ENCODE peak calls at places on chromosomes 4 and X, in nine cellular contexts. L is HepG2, Y is cardiac muscle cell, G is suprapubic skin, A is transverse colon, U is psoas muscle, I is colonic mucosa, T is left lung, D is upper lobe of right lung. J is an unnamed sample.

GRCh38 chr4:8010618-8011017 is 71.0 kb upstream of the AFAP1 start:
- DNase-seq in L (peak), Y (peak), G (no peak), A (peak), U (peak), I (peak), T (peak), D (no peak), J (peak)

GRCh38 chr4:158020175-158020574 is 152.7 kb downstream of the GASK1B start:
- DNase-seq in L (peak), Y (peak), G (no peak), A (peak), U (no peak), I (peak), T (no peak), D (no peak), J (no peak)

GRCh38 chr4:125198916-125199315 is 115.8 kb upstream of the FAT4 start:
- DNase-seq in L (no peak), Y (peak), G (no peak), A (no peak), U (no peak), I (no peak), T (no peak), D (no peak), J (no peak)

GRCh38 chrX:13029831-13030771 is 14.3 kb downstream of the FAM9C start:
- DNase-seq in L (peak), Y (no peak), G (no peak), A (peak), U (no peak), I (peak), T (no peak), D (no peak), J (no peak)

GRCh38 chrX:19541196-19541595 is 25.9 kb upstream of the MAP3K15 start:
- DNase-seq in L (no peak), Y (no peak), G (no peak), A (no peak), U (no peak), I (no peak), T (no peak), D (no peak), J (no peak)

GRCh38 chr4:73944061-73944875 is 37.6 kb downstream of the PF4 start:
- DNase-seq in L (no peak), Y (peak), G (no peak), A (peak), U (no peak), I (peak), T (peak), D (peak), J (no peak)

GRCh38 chr4:33357121-33357520 is 2637.0 kb downstream of the PCDH7 start:
- DNase-seq in L (no peak), Y (no peak), G (no peak), A (no peak), U (no peak), I (no peak), T (no peak), D (no peak), J (no peak)

GRCh38 chr4:154618708-154619315 is 6.4 kb upstream of the FGG start:
- DNase-seq in L (peak), Y (peak), G (no peak), A (peak), U (no peak), I (peak), T (no peak), D (peak), J (peak)

GRCh38 chr4:98662619-98663225 is 4.3 kb upstream of the TSPAN5 start:
- DNase-seq in L (no peak), Y (no peak), G (no peak), A (no peak), U (no peak), I (no peak), T (no peak), D (no peak), J (no peak)

DNA sequence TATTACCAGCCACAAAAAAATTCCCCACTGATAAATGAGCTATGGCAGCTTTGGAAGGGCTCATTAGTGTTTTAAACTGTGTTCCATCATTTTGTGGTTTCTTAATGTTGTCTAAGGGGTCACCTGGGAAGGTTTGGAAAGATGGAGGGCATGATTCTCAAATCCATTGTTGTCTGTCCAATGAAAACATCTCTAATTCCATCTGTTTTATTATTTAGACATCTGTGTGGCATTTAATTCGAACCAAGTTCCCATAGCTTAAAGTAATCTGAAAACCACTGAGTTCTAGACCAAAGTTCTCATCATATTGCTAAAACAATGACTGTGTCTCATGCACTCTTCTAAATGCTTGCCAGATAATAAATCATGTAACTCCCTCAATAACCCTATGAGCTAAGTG is 103.8 kb upstream of the PPP3CA start:
- DNase-seq in L (no peak), Y (no peak), G (no peak), A (no peak), U (no peak), I (no peak), T (no peak), D (no peak), J (no peak)
- H3K27ac ChIP-seq in L (no peak), Y (no peak), G (no peak), A (no peak), U (no peak), I (no peak), T (no peak), D (no peak), J (no peak)

GRCh38 chrX:77740376-77740905 is 45.6 kb downstream of the ATRX start:
- DNase-seq in L (no peak), Y (no peak), G (no peak), A (no peak), U (no peak), I (no peak), T (no peak), D (no peak), J (no peak)
- H3K4me3 ChIP-seq in L (no peak), Y (no peak), G (no peak), A (no peak), U (no peak), I (no peak), T (no peak), D (no peak), J (no peak)

DNA sequence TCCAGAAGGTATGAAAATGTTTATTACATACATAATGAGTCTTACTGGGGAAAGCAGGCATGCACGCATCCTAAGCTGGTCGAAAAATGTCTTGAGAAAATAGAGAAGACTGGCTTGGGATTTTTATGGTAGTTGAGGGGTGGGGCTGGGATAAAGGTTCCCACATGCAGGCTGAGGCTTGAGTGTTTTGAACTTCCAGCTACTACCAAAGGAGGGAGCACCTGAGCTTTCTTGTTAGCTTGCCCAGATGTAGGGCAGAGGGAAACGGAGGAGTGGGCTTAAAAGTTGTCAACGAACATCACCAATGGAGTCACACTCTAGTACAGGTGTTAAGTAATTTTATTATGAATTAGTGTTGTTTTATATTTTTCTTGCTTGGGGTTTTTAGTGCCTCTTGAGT is 39.6 kb upstream of the SRPX start:
- DNase-seq in L (peak), Y (no peak), G (no peak), A (peak), U (no peak), I (peak), T (no peak), D (no peak), J (no peak)
- TF ChIP-seq CTCF in L (peak), Y (peak), G (no peak), A (peak), U (no peak), I (peak), T (peak), D (peak), J (no peak)

GRCh38 chr4:13544556-13545393 is 467 bp upstream of the NKX3-2 start:
- DNase-seq in L (peak), Y (peak), G (no peak), A (peak), U (no peak), I (peak), T (peak), D (peak), J (no peak)

GRCh38 chr4:13542577-13543042 is 1.7 kb downstream of the NKX3-2 start:
- DNase-seq in L (no peak), Y (no peak), G (no peak), A (no peak), U (no peak), I (no peak), T (peak), D (no peak), J (no peak)

GRCh38 chr4:13543648-13544555 is at the start of gene NKX3-2:
- DNase-seq in L (no peak), Y (peak), G (no peak), A (no peak), U (no peak), I (no peak), T (peak), D (no peak), J (no peak)

GRCh38 chr4:13541720-13542576 is 2.4 kb downstream of the NKX3-2 start:
- DNase-seq in L (no peak), Y (no peak), G (no peak), A (peak), U (no peak), I (peak), T (peak), D (no peak), J (no peak)

DNA sequence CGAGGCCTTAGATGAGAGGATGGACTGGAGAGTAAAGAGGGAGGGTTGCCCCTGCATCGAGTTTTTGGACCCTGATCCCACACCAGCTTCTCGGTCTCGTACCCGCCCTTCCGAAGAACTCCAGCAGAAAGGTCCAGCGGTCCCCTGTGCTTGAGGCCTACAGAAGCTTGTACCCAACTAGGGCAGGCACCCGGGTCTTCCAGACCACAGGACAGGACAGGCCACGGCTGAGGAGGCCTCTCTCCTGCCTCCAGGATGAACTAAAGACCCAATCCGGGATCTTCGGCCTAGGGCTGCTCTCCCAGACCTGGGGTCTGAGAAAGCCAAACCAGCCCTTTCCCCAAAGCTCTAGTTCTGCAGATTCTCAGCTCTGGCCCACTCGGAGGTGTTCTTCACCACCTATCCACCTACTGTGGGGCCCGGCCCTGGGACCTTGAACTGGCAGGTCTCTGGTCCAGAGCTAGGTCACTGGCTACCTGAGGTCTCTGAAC is 1.2 kb downstream of the NKX3-2 start:
- DNase-seq in L (no peak), Y (no peak), G (no peak), A (no peak), U (no peak), I (no peak), T (peak), D (no peak), J (no peak)
- H3K27ac ChIP-seq in L (no peak), Y (no peak), G (no peak), A (peak), U (no peak), I (peak), T (no peak), D (no peak), J (no peak)

GRCh38 chr4:87005369-87005689 is 70.5 kb downstream of the AFF1 start:
- DNase-seq in L (no peak), Y (no peak), G (no peak), A (no peak), U (no peak), I (no peak), T (no peak), D (no peak), J (no peak)
- H3K4me3 ChIP-seq in L (no peak), Y (no peak), G (peak), A (no peak), U (peak), I (no peak), T (peak), D (no peak), J (peak)

GRCh38 chr4:3854661-3855060 is 88.5 kb downstream of the ADRA2C start:
- DNase-seq in L (no peak), Y (no peak), G (no peak), A (no peak), U (no peak), I (no peak), T (peak), D (no peak), J (no peak)
- TF ChIP-seq CTCF in L (no peak), Y (no peak), G (no peak), A (no peak), U (no peak), I (no peak), T (no peak), D (no peak), J (no peak)

DNA sequence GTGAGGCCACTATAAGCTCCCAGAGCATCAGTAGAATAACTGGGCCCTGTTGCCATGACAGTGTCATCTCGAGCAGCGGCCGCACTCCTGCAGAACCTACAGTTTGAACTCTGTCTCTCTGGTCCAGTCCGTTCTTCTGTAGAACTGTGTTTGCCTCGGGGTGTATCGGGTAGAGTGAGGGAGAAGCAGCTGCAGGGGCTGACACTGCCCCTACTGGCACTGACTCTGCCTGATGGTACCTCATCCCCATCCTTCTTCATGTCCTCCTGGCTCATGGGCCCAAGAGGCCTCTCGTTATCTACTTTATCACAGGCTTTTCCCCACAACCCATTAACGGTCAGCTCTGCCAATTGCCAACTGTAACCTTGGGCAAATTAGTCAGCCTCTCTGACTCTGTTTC is 96.5 kb downstream of the NPNT start:
- DNase-seq in L (no peak), Y (no peak), G (no peak), A (no peak), U (no peak), I (no peak), T (no peak), D (no peak), J (no peak)
- H3K27ac ChIP-seq in L (no peak), Y (no peak), G (no peak), A (no peak), U (peak), I (no peak), T (no peak), D (no peak), J (no peak)

GRCh38 chr4:42488114-42488513 is 90.8 kb downstream of the SHISA3 start:
- DNase-seq in L (no peak), Y (no peak), G (no peak), A (no peak), U (no peak), I (no peak), T (no peak), D (no peak), J (no peak)
- H3K4me3 ChIP-seq in L (no peak), Y (no peak), G (no peak), A (no peak), U (no peak), I (no peak), T (no peak), D (no peak), J (no peak)

J was measured in dorsolateral prefrontal cortex.